ENCODE peak calls at places on chromosomes 13 and 19, in five cellular contexts. T is epithelial cell of prostate; Q is CD4-positive, alpha-beta memory T cell; V is EL; W is NCI-H446 treated with DMSO at 0.1 percent for 48 hours. R is an unnamed sample.

GRCh38 chr19:5407356-5407755 is 47.9 kb upstream of the ZNRF4 start:
- DNase-seq in T (no peak), Q (no peak), W (peak), V (peak), R (no peak)

GRCh38 chr13:32309812-32310706 is 5.1 kb downstream of the ZAR1L start:
- DNase-seq in Q (peak), V (peak), W (peak), T (no peak), R (peak)

GRCh38 chr19:17938092-17938845 is 5.5 kb downstream of the CCDC124 start:
- DNase-seq in T (peak), V (peak), W (peak), Q (peak), R (peak)

GRCh38 chr13:39815345-39816111 is 160.1 kb downstream of the COG6 start:
- DNase-seq in W (no peak), T (no peak), Q (no peak), V (no peak), R (no peak)

GRCh38 chr19:37227996-37228395 is 10.0 kb downstream of the ZNF383 start:
- DNase-seq in T (no peak), Q (peak), V (no peak), W (no peak), R (no peak)

GRCh38 chr19:54017266-54017665 is 25.8 kb downstream of the CACNG6 start:
- DNase-seq in V (peak), T (no peak), Q (no peak), W (no peak), R (no peak)

GRCh38 chr13:21676611-21677021 is 5.7 kb downstream of the FGF9 start:
- DNase-seq in Q (no peak), T (no peak), W (no peak), V (no peak), R (no peak)

GRCh38 chr19:27974082-27974513 is 1238.9 kb downstream of the UQCRFS1 start:
- DNase-seq in V (peak), Q (no peak), T (no peak), W (no peak), R (no peak)

GRCh38 chr19:6709549-6709948 is 10.9 kb downstream of the C3 start:
- DNase-seq in W (no peak), V (no peak), T (no peak), Q (no peak), R (no peak)

GRCh38 chr13:24050292-24050711 is 110.2 kb upstream of the SPATA13 start:
- DNase-seq in W (no peak), V (peak), Q (no peak), T (no peak), R (no peak)

GRCh38 chr19:17234911-17235617 is 9.0 kb downstream of the OCEL1 start:
- DNase-seq in V (peak), Q (peak), T (no peak), W (no peak), R (peak)

GRCh38 chr13:51895906-51896888 is 34.4 kb downstream of the CCDC70 start:
- DNase-seq in Q (peak), W (no peak), V (peak), T (no peak), R (peak)

GRCh38 chr13:110157718-110158117 is 149.2 kb downstream of the COL4A1 start:
- DNase-seq in T (no peak), W (no peak), V (no peak), Q (no peak), R (no peak)

GRCh38 chr19:18251587-18252369 is 22.5 kb downstream of the IQCN start:
- DNase-seq in W (peak), V (peak), Q (peak), T (no peak), R (peak)

R was measured in naive B cell.